ENCODE peak calls at places on chromosome 7, in nine cellular contexts. C, L, D, X, T, A, N, Y and U are unnamed samples.

GRCh38 chr7:149769915-149770314 is 3.5 kb downstream of the ZNF467 start:
- DNase-seq in T (no peak), D (no peak), A (no peak), N (no peak), Y (no peak), X (no peak), C (no peak), L (no peak), U (no peak)

GRCh38 chr7:50335795-50336754 is 31.6 kb downstream of the IKZF1 start:
- DNase-seq in T (no peak), Y (no peak), N (no peak), X (no peak), C (peak), L (no peak), A (peak), D (no peak), U (peak)

GRCh38 chr7:37031571-37032257 is 307.4 kb upstream of the AOAH start:
- DNase-seq in A (peak), Y (peak), X (peak), L (peak), T (peak), C (no peak), N (peak), D (peak), U (no peak)

GRCh38 chr7:131562941-131563340 is 6.5 kb upstream of the PODXL start:
- DNase-seq in Y (peak), A (no peak), T (no peak), C (no peak), N (no peak), D (no peak), X (no peak), L (no peak), U (no peak)

GRCh38 chr7:2112261-2113203 is 120.2 kb downstream of the MAD1L1 start:
- DNase-seq in D (no peak), Y (no peak), C (no peak), A (no peak), L (no peak), N (no peak), T (no peak), X (no peak), U (no peak)

GRCh38 chr7:1000594-1000935 is 17.6 kb downstream of the CYP2W1 start:
- DNase-seq in T (no peak), L (no peak), D (no peak), X (no peak), N (no peak), Y (no peak), C (no peak), A (no peak), U (no peak)

GRCh38 chr7:14902589-14902963 is at the start of gene DGKB:
- DNase-seq in L (no peak), X (no peak), N (no peak), T (no peak), C (no peak), D (no peak), Y (peak), A (peak), U (no peak)

GRCh38 chr7:128665057-128665456 is 7.0 kb upstream of the GARIN1A start:
- DNase-seq in D (no peak), C (no peak), A (no peak), X (no peak), Y (no peak), L (no peak), N (no peak), T (no peak), U (no peak)

GRCh38 chr7:44534501-44534900 is 6.6 kb downstream of the NPC1L1 start:
- DNase-seq in X (peak), T (no peak), L (peak), D (no peak), N (no peak), C (peak), Y (no peak), A (peak), U (peak)

GRCh38 chr7:98250789-98251188 is 1.2 kb downstream of the TECPR1 start:
- DNase-seq in T (no peak), C (peak), A (peak), N (no peak), X (no peak), Y (no peak), D (no peak), L (no peak), U (peak)

GRCh38 chr7:2030475-2031456 is 202.0 kb downstream of the MAD1L1 start:
- DNase-seq in L (no peak), N (no peak), Y (no peak), D (no peak), T (no peak), A (no peak), X (no peak), C (peak), U (peak)

GRCh38 chr7:158121441-158122045 is 466.1 kb downstream of the PTPRN2 start:
- DNase-seq in C (no peak), T (no peak), N (no peak), L (no peak), X (no peak), Y (no peak), D (no peak), A (no peak), U (no peak)

GRCh38 chr7:23474098-23474828 is 4.0 kb upstream of the IGF2BP3 start:
- DNase-seq in X (peak), D (peak), T (peak), N (peak), Y (peak), A (peak), C (peak), L (peak), U (peak)

GRCh38 chr7:66529889-66530615 is 98.6 kb upstream of the KCTD7 start:
- DNase-seq in T (no peak), D (no peak), A (no peak), L (no peak), X (no peak), Y (peak), N (no peak), C (no peak), U (no peak)

GRCh38 chr7:43481905-43482678 is 100.8 kb upstream of the STK17A start:
- DNase-seq in X (no peak), N (no peak), A (no peak), T (no peak), Y (peak), L (no peak), C (no peak), D (no peak), U (no peak)

GRCh38 chr7:17599733-17600685 is 301.6 kb downstream of the AHR start:
- DNase-seq in T (no peak), L (peak), A (no peak), Y (peak), X (peak), C (no peak), D (peak), N (peak), U (no peak)

GRCh38 chr7:73828972-73829371 is 1.8 kb upstream of the CLDN4 start:
- DNase-seq in T (no peak), X (no peak), A (no peak), Y (no peak), N (no peak), L (no peak), C (no peak), D (no peak), U (no peak)

GRCh38 chr7:125357681-125358440 is 428.2 kb upstream of the POT1 start:
- DNase-seq in C (no peak), T (no peak), N (no peak), L (no peak), D (no peak), X (no peak), A (no peak), Y (peak), U (no peak)

GRCh38 chr7:120856198-120856597 is 1.7 kb downstream of the TSPAN12 start:
- DNase-seq in Y (no peak), L (no peak), D (no peak), X (no peak), C (no peak), T (no peak), N (no peak), A (no peak), U (no peak)
- H3K4me3 ChIP-seq in Y (no peak), L (no peak), D (peak), X (no peak), C (no peak), T (no peak), N (no peak), A (peak), U (no peak)

DNA sequence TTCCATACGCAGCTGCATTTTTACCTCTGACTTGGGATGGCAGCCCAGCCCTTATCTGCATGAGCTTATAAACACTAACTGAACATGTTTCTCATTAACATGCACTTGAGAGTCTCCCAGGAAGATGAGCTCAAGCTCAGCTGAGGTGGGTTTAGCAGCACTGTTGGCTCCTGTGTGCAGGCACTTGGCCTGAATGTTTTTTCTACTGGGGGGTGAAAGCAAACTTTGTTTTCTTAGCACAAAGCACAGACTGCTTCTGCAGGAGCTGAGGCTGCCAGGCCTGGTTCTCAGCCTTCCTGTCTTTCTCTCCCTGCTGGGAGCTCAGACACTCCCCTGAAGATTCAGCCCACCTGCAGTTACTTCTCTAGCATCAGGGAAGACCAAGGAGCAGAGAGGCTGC is 1093.5 kb upstream of the AUTS2 start:
- DNase-seq in Y (peak), X (no peak), C (no peak), A (no peak), T (no peak), L (no peak), D (no peak), N (no peak), U (no peak)
- H3K4me3 ChIP-seq in Y (no peak), X (no peak), C (no peak), A (no peak), T (no peak), L (no peak), D (no peak), N (no peak), U (no peak)

DNA sequence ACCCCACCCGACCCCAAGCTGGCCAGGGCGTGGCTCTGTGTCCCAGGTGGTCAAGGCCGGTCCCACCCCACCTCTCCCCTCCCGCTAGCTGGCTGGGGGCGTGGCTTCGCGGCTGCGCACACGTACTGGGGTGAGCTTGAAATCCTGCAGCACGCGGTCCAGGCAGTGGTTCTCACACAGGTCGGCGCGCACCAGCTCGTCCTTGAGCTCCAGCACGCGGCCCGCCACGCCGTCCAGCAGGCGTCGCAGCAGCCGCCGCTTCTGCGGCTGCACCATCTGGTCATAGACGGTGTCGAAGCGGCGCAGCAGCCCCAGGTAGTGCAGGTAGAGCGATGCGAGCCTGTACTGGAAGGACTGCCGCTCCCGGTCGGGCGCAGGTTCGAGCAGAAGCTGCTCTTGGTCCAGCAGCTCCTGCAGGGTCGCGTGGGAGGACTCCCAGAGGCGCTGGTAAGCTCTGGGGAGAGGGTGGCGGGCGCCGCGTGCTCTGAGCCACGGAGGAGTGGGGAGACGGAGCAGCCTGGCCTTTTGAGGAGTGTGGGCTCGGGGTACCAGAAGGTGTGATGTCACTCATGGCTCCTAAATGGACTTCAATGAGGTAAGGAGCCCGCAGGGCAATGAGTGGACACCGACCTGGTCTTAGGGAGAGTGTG is 5.8 kb downstream of the H2BK1 start:
- DNase-seq in X (no peak), Y (no peak), D (no peak), A (no peak), N (no peak), L (no peak), C (no peak), T (no peak), U (no peak)
- H3K4me3 ChIP-seq in X (no peak), Y (no peak), D (no peak), A (no peak), N (no peak), L (no peak), C (no peak), T (no peak), U (no peak)

DNA sequence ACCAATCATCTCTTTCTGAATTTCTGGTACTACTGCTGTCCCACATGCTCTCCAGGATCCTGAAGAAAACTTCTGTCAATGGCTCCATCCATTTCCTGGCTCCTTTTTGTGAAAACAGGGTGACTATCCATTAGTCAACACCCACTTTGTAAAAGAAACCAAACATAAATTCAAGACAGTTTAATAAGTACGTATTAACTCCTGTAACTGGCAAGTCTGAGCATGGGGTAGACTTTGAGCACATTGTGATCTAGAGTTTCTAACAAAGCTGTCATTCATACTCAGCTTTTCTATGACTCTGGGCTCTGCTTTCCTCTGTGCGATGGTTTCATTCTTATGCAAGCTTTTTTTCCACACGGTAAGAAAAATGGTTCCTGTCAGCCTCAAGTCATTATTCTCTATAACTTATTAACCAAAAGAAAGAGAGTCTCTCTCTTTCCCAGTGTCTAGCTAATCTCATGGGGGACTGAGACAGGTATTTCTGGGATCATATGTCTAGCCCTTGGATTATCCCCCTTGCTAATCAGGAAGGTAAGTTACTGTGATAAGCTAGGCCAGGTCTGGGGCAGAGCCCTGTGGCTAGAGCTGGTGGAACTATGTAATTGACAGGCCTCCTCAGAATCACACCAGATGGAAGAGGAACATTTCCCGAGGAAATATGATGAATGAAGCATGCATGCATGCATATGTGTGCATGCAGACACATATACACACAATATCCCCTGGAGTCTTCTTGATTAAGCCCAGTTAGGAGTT is 98.5 kb downstream of the GNAI1 start:
- DNase-seq in L (peak), X (no peak), T (no peak), C (no peak), D (no peak), N (no peak), Y (no peak), A (no peak), U (no peak)
- H3K4me3 ChIP-seq in L (no peak), X (no peak), T (no peak), C (no peak), D (no peak), N (no peak), Y (no peak), A (no peak), U (no peak)

DNA sequence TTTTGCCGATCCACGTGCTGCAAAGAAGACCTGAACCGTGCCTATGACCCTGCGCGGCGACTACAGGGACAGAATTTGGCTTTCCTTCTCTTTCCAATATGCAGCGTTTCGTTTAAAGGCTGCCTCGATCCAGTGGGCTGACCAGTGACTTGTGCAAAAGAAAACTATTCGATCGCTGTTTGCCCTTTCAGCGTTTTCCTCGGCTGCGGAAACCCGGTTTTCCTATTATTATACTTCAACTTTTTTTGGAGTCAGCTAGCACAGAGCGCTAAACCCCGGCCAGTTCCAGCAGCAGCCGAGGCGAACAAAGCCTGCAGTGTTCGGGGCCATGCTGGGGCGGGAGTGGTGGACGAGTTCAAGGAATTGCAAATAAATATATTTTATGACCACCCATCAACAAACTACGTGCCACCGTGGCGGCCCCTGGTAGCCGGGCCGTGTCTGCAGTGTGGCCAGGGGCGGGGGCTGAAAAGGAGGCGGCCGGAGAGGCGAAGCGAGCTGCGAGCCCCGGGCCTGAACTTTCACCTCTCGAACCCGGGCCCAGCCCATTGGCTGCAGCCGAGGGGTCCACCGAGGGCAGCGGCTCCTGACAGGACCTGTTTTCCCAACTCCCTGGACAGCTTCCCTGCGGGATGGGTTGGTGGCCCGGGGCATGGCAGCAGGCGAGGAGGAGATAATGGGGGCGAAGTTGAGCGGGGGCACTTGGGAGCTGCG is 164.3 kb upstream of the PPP1R3A start:
- DNase-seq in N (no peak), X (no peak), L (no peak), C (no peak), A (peak), Y (peak), T (peak), D (no peak), U (no peak)
- H3K4me3 ChIP-seq in N (peak), X (no peak), L (no peak), C (no peak), A (peak), Y (peak), T (peak), D (peak), U (no peak)

DNA sequence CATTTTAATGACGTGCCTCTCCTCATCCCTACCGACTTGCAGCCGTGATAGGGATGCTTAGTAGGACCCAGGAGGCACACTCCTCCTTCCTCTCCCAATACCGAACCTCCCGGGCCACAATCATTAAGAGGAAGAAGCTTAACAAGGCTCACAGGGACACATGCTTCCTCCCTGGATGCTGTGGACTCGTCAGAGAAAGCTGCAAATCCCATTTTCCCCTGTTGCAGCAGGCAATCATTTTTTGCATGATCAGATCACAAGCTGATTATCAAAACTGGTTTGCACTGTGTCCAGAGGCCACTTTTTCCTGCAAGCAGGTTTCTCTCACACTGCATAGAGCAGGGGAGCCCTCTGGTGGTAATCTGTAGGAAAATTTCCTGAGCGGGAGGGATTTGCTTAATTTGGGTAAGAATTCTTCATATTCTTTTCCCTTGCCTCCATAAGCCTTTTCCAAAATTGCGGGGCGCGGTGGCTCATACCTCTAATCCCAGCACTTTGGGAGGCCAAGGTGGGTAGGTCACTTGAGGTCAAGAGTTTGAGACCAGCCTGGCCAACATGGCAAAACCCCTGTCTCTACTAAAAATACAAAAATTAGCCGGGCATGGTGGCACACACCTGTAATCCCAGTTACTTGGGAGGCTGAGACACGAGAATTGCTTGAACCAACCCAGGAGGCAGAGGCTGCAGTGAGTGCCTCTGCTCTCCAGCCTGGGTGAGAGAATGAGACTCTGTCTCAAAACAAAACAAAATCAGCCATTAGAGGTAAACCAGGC is 16.1 kb upstream of the LAMB4 start:
- DNase-seq in C (peak), A (peak), T (peak), D (peak), Y (peak), X (peak), L (peak), N (peak), U (peak)
- H3K4me3 ChIP-seq in C (no peak), A (no peak), T (no peak), D (peak), Y (no peak), X (no peak), L (no peak), N (peak), U (no peak)

GRCh38 chr7:27112361-27112760 is 9.9 kb upstream of the HOXA2 start:
- DNase-seq in L (peak), D (no peak), N (no peak), A (no peak), C (no peak), X (no peak), T (no peak), Y (no peak), U (no peak)
- H3K4me3 ChIP-seq in L (peak), D (peak), N (no peak), A (no peak), C (no peak), X (peak), T (no peak), Y (peak), U (no peak)